ENCODE peak calls at places on chromosomes 12 and 14, in six cellular contexts. Y is A549, E is endothelial cell of umbilical vein, Z is uterus, B is GM12891, U is ovary. S is an unnamed sample.

GRCh38 chr12:30740274-30740673 is 14.5 kb downstream of the CAPRIN2 start:
- DNase-seq in Y (no peak), E (no peak), Z (no peak), B (no peak), U (no peak), S (no peak)

GRCh38 chr14:104766256-104766862 is 13.4 kb downstream of the SIVA1 start:
- DNase-seq in Y (no peak), E (no peak), Z (no peak), B (no peak), U (no peak), S (no peak)

GRCh38 chr14:95320076-95320895 is 578 bp upstream of the CLMN start:
- DNase-seq in Y (no peak), E (no peak), Z (peak), B (no peak), U (peak), S (peak)

GRCh38 chr12:80320121-80320678 is 123.8 kb upstream of the PTPRQ start:
- DNase-seq in Y (no peak), E (no peak), Z (no peak), B (no peak), U (no peak), S (no peak)

GRCh38 chr12:39102474-39103209 is 197.3 kb upstream of the CPNE8 start:
- DNase-seq in Y (no peak), E (no peak), Z (no peak), B (no peak), U (no peak), S (no peak)

GRCh38 chr12:70831538-70831937 is 89.0 kb downstream of the PTPRR start:
- DNase-seq in Y (no peak), E (no peak), Z (no peak), B (no peak), U (no peak), S (no peak)

GRCh38 chr12:27347779-27348178 is 15.1 kb downstream of the BMAL2 start:
- DNase-seq in Y (no peak), E (no peak), Z (no peak), B (no peak), U (no peak), S (no peak)

GRCh38 chr12:51888316-51889215 is 663 bp downstream of the ANKRD33 start:
- DNase-seq in Y (no peak), E (no peak), Z (no peak), B (no peak), U (no peak), S (no peak)

GRCh38 chr12:124650912-124651311 is 83.5 kb upstream of the NCOR2 start:
- DNase-seq in Y (no peak), E (no peak), Z (no peak), B (no peak), U (no peak), S (no peak)

GRCh38 chr14:55477680-55478079 is 37.3 kb upstream of the TBPL2 start:
- DNase-seq in Y (no peak), E (no peak), Z (no peak), B (no peak), U (no peak), S (no peak)

DNA sequence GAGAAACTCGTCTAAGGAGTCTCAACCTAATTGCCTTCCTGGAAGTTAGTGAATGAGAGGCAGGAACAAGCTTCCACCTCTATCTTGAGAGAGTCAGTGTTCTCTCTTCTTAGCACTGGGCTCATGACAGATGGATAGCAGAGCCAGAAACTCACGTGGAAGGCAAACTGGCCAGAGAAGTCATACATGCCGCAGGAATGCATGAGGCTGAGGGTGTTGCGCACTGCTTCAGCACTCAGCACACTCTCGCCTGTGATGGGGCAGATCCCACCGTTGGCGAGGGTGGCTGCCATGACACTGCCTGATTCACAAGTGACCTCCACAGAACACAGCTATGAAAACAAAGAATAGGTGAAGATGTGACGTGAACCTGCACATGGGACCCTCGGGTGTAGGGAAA is 6.0 kb downstream of the SPRYD4 start:
- DNase-seq in Y (no peak), E (no peak), Z (no peak), B (no peak), U (no peak), S (no peak)
- TF ChIP-seq POLR2A in Y (peak), E (no peak), Z (no peak), B (no peak), U (no peak), S (no peak)

GRCh38 chr12:114245555-114245954 is 160.4 kb downstream of the TBX5 start:
- DNase-seq in Y (no peak), E (no peak), Z (no peak), B (no peak), U (no peak), S (no peak)

GRCh38 chr12:114254172-114254571 is 151.8 kb downstream of the TBX5 start:
- DNase-seq in Y (no peak), E (no peak), Z (no peak), B (no peak), U (no peak), S (no peak)

DNA sequence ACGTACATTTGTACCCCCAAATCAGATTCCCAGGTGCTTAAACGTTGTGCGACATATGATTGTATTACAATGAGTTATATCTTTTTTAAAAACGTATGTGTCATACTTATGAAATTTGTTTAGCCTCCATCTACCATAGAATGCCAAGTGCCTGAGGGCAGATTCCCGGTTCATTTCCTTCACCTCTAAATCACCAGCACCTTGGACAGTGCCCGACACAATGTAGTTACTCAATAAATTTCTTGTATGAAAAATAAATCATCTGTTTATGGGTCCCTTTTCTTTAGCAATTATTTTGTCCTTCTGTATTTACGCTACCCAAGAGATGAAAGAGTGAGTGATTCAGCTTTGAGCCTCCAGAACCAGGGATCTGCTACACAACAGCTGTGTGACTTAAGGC is 157.4 kb downstream of the TBX5 start:
- DNase-seq in Y (no peak), E (no peak), Z (no peak), B (no peak), U (no peak), S (no peak)
- TF ChIP-seq POLR2A in Y (no peak), E (no peak), Z (no peak), B (no peak), U (no peak), S (no peak)

GRCh38 chr14:39174560-39175444 is at the start of gene PNN:
- DNase-seq in Y (peak), E (peak), Z (peak), B (peak), U (peak), S (peak)

GRCh38 chr14:39175445-39176262 is 600 bp downstream of the PNN start:
- DNase-seq in Y (peak), E (no peak), Z (no peak), B (no peak), U (no peak), S (peak)

GRCh38 chr14:39179042-39179441 is 4.0 kb downstream of the PNN start:
- DNase-seq in Y (no peak), E (no peak), Z (no peak), B (no peak), U (no peak), S (no peak)

GRCh38 chr14:39176263-39177167 is 1.5 kb downstream of the PNN start:
- DNase-seq in Y (no peak), E (no peak), Z (no peak), B (no peak), U (no peak), S (no peak)

DNA sequence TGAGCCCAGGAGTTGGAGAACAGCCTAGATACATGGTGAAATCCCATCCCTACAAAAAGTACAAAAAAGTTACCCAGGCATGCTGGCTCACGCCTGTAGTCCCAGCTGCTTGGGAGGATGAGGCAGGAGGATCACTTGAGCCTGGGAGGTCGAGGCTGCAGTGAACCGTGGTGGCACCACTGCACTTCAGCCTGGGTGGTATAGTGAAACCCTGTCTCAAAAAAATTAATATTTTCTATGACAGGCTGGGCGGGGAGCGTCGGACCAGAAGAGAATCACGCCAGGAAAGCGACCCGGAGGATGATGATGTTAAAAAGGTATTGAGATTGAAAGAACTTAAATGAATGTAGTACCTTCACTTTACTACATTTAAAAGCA is 2.1 kb downstream of the PNN start:
- DNase-seq in Y (no peak), E (no peak), Z (no peak), B (no peak), U (no peak), S (no peak)
- TF ChIP-seq POLR2A in Y (no peak), E (no peak), Z (no peak), B (no peak), U (no peak), S (no peak)

GRCh38 chr14:58298880-58299664 is 717 bp downstream of the ARID4A start:
- DNase-seq in Y (peak), E (peak), Z (peak), B (peak), U (peak), S (peak)

GRCh38 chr14:58296731-58297130 is 1.6 kb upstream of the ARID4A start:
- DNase-seq in Y (no peak), E (peak), Z (no peak), B (no peak), U (no peak), S (no peak)

GRCh38 chr14:58297412-58297761 is 968 bp upstream of the ARID4A start:
- DNase-seq in Y (peak), E (no peak), Z (no peak), B (no peak), U (no peak), S (no peak)

GRCh38 chr14:58298477-58298879 is at the start of gene ARID4A:
- DNase-seq in Y (no peak), E (no peak), Z (peak), B (no peak), U (peak), S (no peak)

GRCh38 chr14:58297762-58298476 is 436 bp upstream of the ARID4A start:
- DNase-seq in Y (peak), E (peak), Z (peak), B (peak), U (peak), S (peak)
- TF ChIP-seq POLR2A in Y (peak), E (peak), Z (peak), B (peak), U (peak), S (peak)

GRCh38 chr12:98440165-98440581 is 75.2 kb upstream of the TMPO start:
- DNase-seq in Y (no peak), E (peak), Z (peak), B (no peak), U (peak), S (no peak)

GRCh38 chr12:98438826-98439225 is 76.6 kb upstream of the TMPO start:
- DNase-seq in Y (no peak), E (no peak), Z (no peak), B (no peak), U (no peak), S (no peak)

GRCh38 chr12:98439471-98440164 is 75.8 kb upstream of the TMPO start:
- DNase-seq in Y (no peak), E (peak), Z (no peak), B (no peak), U (no peak), S (no peak)
- TF ChIP-seq POLR2A in Y (no peak), E (no peak), Z (no peak), B (no peak), U (no peak), S (no peak)

GRCh38 chr14:69779088-69779487 is 12.1 kb downstream of the SRSF5 start:
- DNase-seq in Y (no peak), E (no peak), Z (no peak), B (no peak), U (no peak), S (no peak)
- TF ChIP-seq POLR2A in Y (no peak), E (no peak), Z (no peak), B (peak), U (no peak), S (no peak)

S was measured in H54.